ENCODE peak calls at places on chromosomes 1 and 21, in eight cellular contexts. I, A, X, Y, V, B, M and F are unnamed samples.

GRCh38 chr1:10588640-10589039 is 113.9 kb downstream of the PEX14 start:
- DNase-seq in V (no peak), M (no peak), Y (no peak), A (no peak), B (no peak), I (no peak), X (no peak), F (no peak)

GRCh38 chr1:99749948-99750347 is 16.5 kb downstream of the FRRS1 start:
- DNase-seq in X (no peak), V (no peak), I (no peak), Y (no peak), A (no peak), M (no peak), B (no peak), F (no peak)

GRCh38 chr1:10724948-10725852 is 71.2 kb downstream of the CASZ1 start:
- DNase-seq in X (peak; percentile 8), Y (no peak), A (peak; percentile 87), V (no peak), B (no peak), I (no peak), M (no peak), F (no peak)

GRCh38 chr1:34199927-34200326 is 23.2 kb downstream of the C1orf94 start:
- DNase-seq in I (no peak), X (peak; percentile 1), M (no peak), B (peak; percentile 4), Y (peak; percentile 90), A (peak; percentile 29), V (no peak), F (no peak)

GRCh38 chr21:36491191-36491916 is 11.4 kb upstream of the CLDN14 start:
- DNase-seq in X (no peak), M (no peak), I (no peak), V (no peak), Y (no peak), B (no peak), A (no peak), F (no peak)

GRCh38 chr1:15799928-15800835 is 7.3 kb downstream of the UQCRHL start:
- DNase-seq in B (peak; percentile 89), I (peak; percentile 55), X (peak; percentile 31), V (peak; percentile 62), Y (peak; percentile 47), A (peak; percentile 88), M (peak; percentile 73), F (no peak)

GRCh38 chr1:164641353-164641730 is 82.4 kb downstream of the PBX1 start:
- DNase-seq in A (peak; percentile 51), B (no peak), X (peak; percentile 36), M (peak; percentile 71), V (no peak), I (no peak), Y (no peak), F (no peak)

GRCh38 chr1:226814751-226815496 is 55.5 kb upstream of the PSEN2 start:
- DNase-seq in V (no peak), I (no peak), Y (peak; percentile 79), B (peak; percentile 56), X (peak; percentile 91), M (peak; percentile 92), A (peak; percentile 80), F (no peak)

GRCh38 chr1:38006008-38006828 is 904 bp upstream of the FHL3 start:
- DNase-seq in X (no peak), I (no peak), Y (no peak), V (no peak), B (no peak), M (no peak), A (no peak), F (no peak)

GRCh38 chr1:171310661-171311087 is 3.3 kb upstream of the FMO4 start:
- DNase-seq in Y (no peak), I (no peak), V (no peak), A (no peak), B (no peak), X (no peak), M (no peak), F (no peak)

GRCh38 chr1:246199086-246199485 is 308.0 kb downstream of the SMYD3 start:
- DNase-seq in X (no peak), I (no peak), V (no peak), Y (no peak), B (no peak), M (no peak), A (no peak), F (no peak)

GRCh38 chr1:157932082-157932481 is 61.4 kb upstream of the KIRREL1 start:
- DNase-seq in X (peak; percentile 55), V (no peak), A (no peak), M (no peak), Y (no peak), I (no peak), B (no peak), F (no peak)

GRCh38 chr1:85692730-85693314 is 15.4 kb downstream of the ZNHIT6 start:
- DNase-seq in X (peak; percentile 78), V (no peak), Y (no peak), A (no peak), I (no peak), B (no peak), M (no peak), F (peak; percentile 6)

GRCh38 chr1:44645466-44646244 is 28.6 kb downstream of the TMEM53 start:
- DNase-seq in V (no peak), A (no peak), Y (no peak), I (no peak), X (peak; percentile 73), M (peak; percentile 76), B (no peak), F (no peak)

GRCh38 chr1:208977861-208978260 is 605.7 kb upstream of the CAMK1G start:
- DNase-seq in X (no peak), B (no peak), Y (peak; percentile 8), I (no peak), A (no peak), V (no peak), M (no peak), F (no peak)

GRCh38 chr1:180609643-180610555 is 21.9 kb upstream of the XPR1 start:
- DNase-seq in A (peak; percentile 51), V (no peak), B (no peak), I (no peak), M (no peak), Y (no peak), X (peak; percentile 34), F (peak; percentile 38)

GRCh38 chr1:89358287-89358893 is 5.5 kb upstream of the GBP6 start:
- DNase-seq in B (peak; percentile 19), V (peak; percentile 86), Y (peak; percentile 19), I (peak; percentile 80), A (peak; percentile 80), M (peak; percentile 74), X (peak; percentile 65), F (peak; percentile 77)

GRCh38 chr1:19403256-19403655 is 82.1 kb downstream of the CAPZB start:
- DNase-seq in Y (no peak), M (no peak), B (no peak), I (no peak), A (no peak), X (no peak), V (no peak), F (no peak)

GRCh38 chr1:54887665-54888071 is 673 bp upstream of the DHCR24 start:
- DNase-seq in B (no peak), Y (no peak), V (no peak), M (peak; percentile 73), I (no peak), X (no peak), A (peak; percentile 35), F (no peak)

GRCh38 chr1:204962742-204963632 is 80.0 kb upstream of the CNTN2 start:
- DNase-seq in A (no peak), V (no peak), X (no peak), I (no peak), M (no peak), Y (no peak), B (no peak), F (no peak)

DNA sequence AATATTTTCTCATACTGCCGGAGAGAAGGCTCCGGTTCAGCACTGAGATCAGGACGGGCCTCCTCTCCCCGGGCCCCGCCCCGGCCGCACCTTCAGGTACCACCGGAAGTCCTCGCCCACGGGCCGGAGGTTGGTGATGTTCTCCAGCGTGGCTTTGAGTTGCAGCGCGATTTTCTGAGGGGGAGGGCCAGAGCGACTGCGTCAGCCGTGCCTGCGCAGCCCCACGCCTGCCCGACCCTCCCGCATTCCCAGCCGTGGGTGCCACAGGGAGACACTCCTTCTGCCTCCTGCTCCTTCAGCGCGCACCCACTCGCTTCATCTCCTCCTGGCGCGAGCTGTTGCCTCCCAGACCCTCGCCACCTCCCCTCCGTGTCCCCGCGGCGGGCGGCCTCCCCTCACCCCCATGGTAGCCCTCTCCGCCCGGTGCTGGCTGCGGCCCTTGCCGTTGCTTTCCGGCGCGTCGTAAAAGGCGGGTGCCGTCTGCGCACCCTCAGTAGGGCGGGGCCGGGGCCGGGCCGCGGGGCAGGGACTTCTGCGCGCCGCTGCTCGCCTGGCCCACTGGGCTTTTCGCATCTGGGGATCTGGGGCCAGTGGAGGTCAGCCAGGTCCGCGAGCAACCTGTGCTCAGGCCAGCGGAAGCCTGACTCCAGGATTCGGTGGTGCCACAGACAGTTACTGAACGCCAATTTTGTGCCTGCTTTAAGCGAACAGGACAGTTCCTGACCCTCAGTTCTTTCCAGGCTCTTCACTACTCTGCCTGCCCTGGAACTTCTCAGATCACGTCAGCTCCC is at the start of gene CZIB:
- DNase-seq in V (peak; percentile 97), M (peak; percentile 94), I (peak; percentile 85), X (peak; percentile 88), B (peak; percentile 73), A (peak; percentile 94), Y (peak; percentile 94), F (peak; percentile 94)
- TF ChIP-seq POLR2A in V (peak; percentile 44), M (peak; percentile 90), I (peak; percentile 82), X (peak; percentile 95), B (peak; percentile 72), A (peak; percentile 97), Y (peak; percentile 76), F (peak; percentile 87)

DNA sequence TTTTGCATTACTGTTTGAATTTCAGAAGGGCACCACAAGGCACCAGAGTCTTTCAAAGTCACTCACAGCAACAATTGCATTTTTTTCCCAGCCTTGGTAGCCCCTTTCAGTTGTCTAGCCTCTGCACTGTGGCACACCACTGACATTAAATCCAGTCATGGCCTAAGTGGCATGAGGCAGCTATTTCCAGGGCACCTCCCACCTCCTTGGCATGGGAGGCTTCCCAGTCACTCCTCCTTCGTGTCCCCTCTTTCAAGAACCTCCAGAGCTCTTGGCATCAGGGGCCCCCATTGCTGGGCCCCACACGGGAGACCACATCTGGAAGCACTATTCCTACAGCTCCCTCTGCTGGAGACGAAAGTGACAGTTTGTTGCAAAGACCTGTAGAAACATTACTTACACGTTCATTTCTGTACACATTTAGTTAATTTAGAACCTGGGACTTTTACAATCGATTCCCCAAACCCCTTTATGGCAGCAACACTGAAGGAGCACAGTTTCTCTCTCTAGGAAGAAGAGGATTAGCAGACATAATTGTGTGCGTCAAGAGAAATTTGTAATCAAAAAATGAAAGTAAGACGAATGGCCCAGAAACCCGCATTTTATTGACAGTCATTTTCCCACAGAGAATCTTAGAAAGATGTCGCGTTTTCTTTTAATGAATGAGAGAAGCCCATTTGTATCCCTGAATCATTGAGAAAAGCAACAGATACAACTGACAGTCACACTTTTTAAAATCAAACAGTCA is 5.7 kb upstream of the CHD5 start:
- DNase-seq in Y (no peak), X (peak; percentile 41), M (no peak), V (no peak), B (no peak), I (no peak), A (no peak), F (peak; percentile 42)
- TF ChIP-seq POLR2A in Y (no peak), X (no peak), M (no peak), V (no peak), B (no peak), I (no peak), A (no peak), F (no peak)

GRCh38 chr1:201397675-201398074 is 1.4 kb downstream of the LAD1 start:
- DNase-seq in I (no peak), B (no peak), A (peak; percentile 55), M (no peak), X (peak; percentile 19), V (no peak), Y (no peak), F (no peak)
- TF ChIP-seq POLR2A in I (no peak), B (no peak), A (no peak), M (no peak), X (no peak), V (no peak), Y (no peak), F (no peak)

GRCh38 chr1:1374861-1375662 is at the start of gene AURKAIP1:
- DNase-seq in I (peak; percentile 96), A (peak; percentile 99), Y (peak; percentile 91), M (peak; percentile 99), V (peak; percentile 94), X (peak; percentile 100), B (peak; percentile 96), F (peak; percentile 100)
- TF ChIP-seq POLR2A in I (no peak), A (peak; percentile 73), Y (peak; percentile 30), M (peak; percentile 15), V (no peak), X (peak; percentile 78), B (peak; percentile 45), F (peak; percentile 72)